ENCODE peak calls at places on chromosomes 12 and 14, in four cellular contexts. M is neuronal stem cell, N is mesenchymal stem cell, P is H1. V is an unnamed sample.

GRCh38 chr14:37565550-37565949 is 29.5 kb downstream of the FOXA1 start:
- DNase-seq in M (no peak), P (no peak), N (no peak), V (no peak)

GRCh38 chr12:116324684-116325664 is 47.5 kb upstream of the MED13L start:
- DNase-seq in M (no peak), P (no peak), N (no peak), V (no peak)

GRCh38 chr12:50894216-50894615 is 51.5 kb downstream of the TMPRSS12 start:
- DNase-seq in M (no peak), N (no peak), P (no peak), V (no peak)

GRCh38 chr12:116959198-116959460 is 48.4 kb downstream of the FBXW8 start:
- DNase-seq in N (no peak), P (no peak), M (no peak), V (no peak)

GRCh38 chr12:100248886-100249285 is 18.0 kb downstream of the DEPDC4 start:
- DNase-seq in M (no peak), P (no peak), N (no peak), V (no peak)

GRCh38 chr12:93904124-93904523 is 226.9 kb downstream of the CRADD start:
- DNase-seq in N (no peak), P (no peak), M (no peak), V (no peak)

GRCh38 chr12:52847335-52848102 is 1.3 kb downstream of the KRT78 start:
- DNase-seq in N (no peak), M (no peak), P (no peak), V (peak)

GRCh38 chr12:108587826-108588225 is 10.1 kb downstream of the TMEM119 start:
- DNase-seq in M (no peak), N (no peak), P (no peak), V (no peak)

GRCh38 chr14:88247228-88247627 is 75.8 kb downstream of the KCNK10 start:
- DNase-seq in P (no peak), M (no peak), N (no peak), V (no peak)

GRCh38 chr14:31263485-31264133 is 56.0 kb upstream of the HECTD1 start:
- DNase-seq in M (no peak), P (no peak), N (peak), V (no peak)

GRCh38 chr14:53217283-53217994 is 64.3 kb upstream of the DDHD1 start:
- DNase-seq in P (peak), M (peak), N (peak), V (peak)

GRCh38 chr12:128026696-128027574 is 240.0 kb upstream of the TMEM132C start:
- DNase-seq in P (no peak), N (no peak), M (no peak), V (no peak)

GRCh38 chr12:41096797-41097196 is 91.3 kb upstream of the PDZRN4 start:
- DNase-seq in N (no peak), P (no peak), M (no peak), V (no peak)

GRCh38 chr12:112836736-112837628 is 45.4 kb downstream of the RPH3A start:
- DNase-seq in N (no peak), P (no peak), M (no peak), V (no peak)

GRCh38 chr14:84425968-84426367 is 1104.0 kb upstream of the FLRT2 start:
- DNase-seq in N (no peak), M (no peak), P (no peak), V (no peak)

GRCh38 chr12:124677552-124678356 is 110.3 kb upstream of the NCOR2 start:
- DNase-seq in M (no peak), P (no peak), N (no peak), V (no peak)
- H2BK12ac ChIP-seq in M (peak), P (no peak), N (peak), V (no peak)

GRCh38 chr12:91327136-91327535 is 144.5 kb upstream of the DCN start:
- DNase-seq in M (no peak), N (no peak), P (no peak), V (no peak)

GRCh38 chr12:91327889-91328288 is 145.3 kb upstream of the DCN start:
- DNase-seq in N (peak), M (no peak), P (no peak), V (no peak)

GRCh38 chr12:91331371-91331770 is 148.8 kb upstream of the DCN start:
- DNase-seq in M (no peak), N (no peak), P (no peak), V (no peak)

GRCh38 chr12:91332305-91332704 is 149.7 kb upstream of the DCN start:
- DNase-seq in N (peak), P (no peak), M (no peak), V (no peak)

GRCh38 chr12:91326043-91327027 is 143.7 kb upstream of the DCN start:
- DNase-seq in P (peak), N (peak), M (peak), V (peak)
- H3K14ac ChIP-seq in P (no peak), N (no peak), M (no peak), V (no peak)

GRCh38 chr12:122610911-122611310 is 83.9 kb downstream of the KNTC1 start:
- DNase-seq in N (peak), P (no peak), M (no peak), V (no peak)

GRCh38 chr12:122614839-122615238 is 87.8 kb downstream of the KNTC1 start:
- DNase-seq in N (peak), P (no peak), M (no peak), V (no peak)

DNA sequence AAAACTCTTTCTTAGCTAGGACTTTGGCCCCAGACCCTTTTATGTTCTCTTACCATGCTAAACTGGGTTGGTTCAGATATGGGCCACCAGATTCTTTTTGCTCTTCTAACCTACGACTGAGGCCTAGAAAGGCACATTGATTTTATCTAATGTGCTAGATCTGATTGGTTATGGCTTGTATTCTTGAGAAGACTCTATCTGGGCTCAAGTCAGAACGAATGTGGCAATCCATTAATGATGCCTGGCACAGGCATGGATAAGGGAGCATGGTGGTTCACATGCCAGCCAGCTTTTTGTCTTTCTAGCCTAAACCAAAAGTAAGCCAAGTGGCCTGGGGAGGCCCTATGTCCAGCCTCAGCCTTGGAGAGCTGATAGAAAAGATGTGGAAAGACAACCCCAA is 82.6 kb downstream of the KNTC1 start:
- DNase-seq in N (no peak), P (no peak), M (no peak), V (no peak)
- H4K91ac ChIP-seq in N (no peak), P (no peak), M (no peak), V (no peak)

GRCh38 chr14:74570696-74571095 is 41.3 kb downstream of the LTBP2 start:
- DNase-seq in M (no peak), N (no peak), P (no peak), V (no peak)

GRCh38 chr14:74569826-74570591 is 42.0 kb downstream of the LTBP2 start:
- DNase-seq in N (peak), P (no peak), M (no peak), V (no peak)

GRCh38 chr14:74568380-74568649 is 43.7 kb downstream of the LTBP2 start:
- DNase-seq in P (no peak), M (no peak), N (no peak), V (no peak)

GRCh38 chr14:74568896-74569295 is 43.1 kb downstream of the LTBP2 start:
- DNase-seq in M (no peak), N (no peak), P (no peak), V (no peak)

GRCh38 chr14:74569387-74569786 is 42.6 kb downstream of the LTBP2 start:
- DNase-seq in M (no peak), N (no peak), P (no peak), V (no peak)
- H2BK12ac ChIP-seq in M (no peak), N (no peak), P (no peak), V (no peak)

DNA sequence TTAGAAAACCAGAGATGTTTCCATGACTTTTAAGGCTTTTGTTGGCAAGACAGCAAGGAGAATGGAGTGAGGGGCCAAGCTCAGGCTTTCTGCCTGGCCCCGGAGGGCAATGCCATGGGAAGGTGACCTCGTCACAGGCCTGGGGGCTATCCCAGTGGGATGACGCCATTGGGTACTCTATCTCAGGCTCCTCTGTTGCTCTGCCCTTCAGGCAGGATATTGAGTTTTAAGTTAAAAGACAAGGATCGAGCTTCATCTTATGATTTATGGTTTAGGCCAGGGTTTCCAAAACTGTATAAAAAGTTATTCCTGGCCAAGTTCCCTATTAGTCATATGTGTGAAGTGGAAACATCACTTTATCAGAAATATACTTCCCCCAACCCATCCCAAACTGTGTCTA is 127.8 kb downstream of the ZFP36L1 start:
- DNase-seq in N (no peak), P (peak), M (no peak), V (no peak)
- H3K14ac ChIP-seq in N (no peak), P (no peak), M (no peak), V (no peak)

DNA sequence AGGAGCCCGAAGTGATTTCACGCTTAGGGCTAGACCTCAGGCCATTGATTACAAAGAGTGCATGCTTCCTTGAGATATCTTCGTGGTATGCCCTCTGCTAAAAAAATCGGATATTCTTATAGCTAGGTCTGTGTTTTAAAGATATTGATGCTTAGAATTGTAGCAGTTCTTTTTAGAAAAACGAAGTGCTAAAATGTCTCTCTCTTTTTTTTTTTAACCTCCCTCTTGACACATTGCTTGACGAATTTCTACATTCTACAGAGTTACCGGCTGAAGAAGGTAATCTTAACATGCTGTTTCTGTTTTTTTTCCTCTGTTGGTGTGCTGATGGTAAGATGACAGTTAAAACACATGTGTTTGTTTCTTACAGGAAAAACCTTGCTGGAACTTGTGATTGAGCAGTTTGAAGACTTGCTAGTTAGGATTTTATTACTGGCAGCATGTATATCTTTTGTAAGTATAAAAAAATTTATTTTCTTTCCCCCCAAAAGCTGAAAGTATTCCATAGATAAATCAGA is 1.4 kb downstream of the ATP2A2 start:
- DNase-seq in P (no peak), N (no peak), M (no peak), V (no peak)
- H4K91ac ChIP-seq in P (peak), N (no peak), M (no peak), V (no peak)

GRCh38 chr14:51298895-51299294 is 58.8 kb downstream of the TMX1 start:
- DNase-seq in M (no peak), N (peak), P (no peak), V (no peak)
- H2BK12ac ChIP-seq in M (no peak), N (no peak), P (no peak), V (no peak)

GRCh38 chr12:1706284-1707016 is 15.6 kb downstream of the ADIPOR2 start:
- DNase-seq in M (no peak), N (no peak), P (no peak), V (no peak)
- H3K14ac ChIP-seq in M (no peak), N (no peak), P (no peak), V (no peak)

V was measured in H9.